ENCODE peak calls at places on chromosomes 13 and 19, in six cellular contexts. One of them, this sample, is unnamed.

GRCh38 chr13:38819053-38819452 is 132.2 kb downstream of the FREM2 start:
- DNase-seq in HS-27A: no peak
- DNase-seq in activated CD4-positive, alpha-beta T cell treated with anti-CD3 and anti-CD28 coated beads, Interleukin-2, amount 50 U/mL, for 24 hours: no peak
- DNase-seq in NCI-H2107: peak
- DNase-seq in activated CD8-positive, alpha-beta T cell treated with anti-CD3 and anti-CD28 coated beads, Interleukin-2, amount 10 ng/mL, durations not matched to agents 7 days and 5 days: no peak
- DNase-seq in neural progenitor cell: peak
- DNase-seq in this sample: peak

GRCh38 chr19:56350416-56351045 is 35.9 kb upstream of the ZSCAN5A start:
- DNase-seq in HS-27A: no peak
- DNase-seq in activated CD4-positive, alpha-beta T cell treated with anti-CD3 and anti-CD28 coated beads, Interleukin-2, amount 50 U/mL, for 24 hours: no peak
- DNase-seq in NCI-H2107: peak
- DNase-seq in activated CD8-positive, alpha-beta T cell treated with anti-CD3 and anti-CD28 coated beads, Interleukin-2, amount 10 ng/mL, durations not matched to agents 7 days and 5 days: peak
- DNase-seq in neural progenitor cell: peak
- DNase-seq in this sample: peak

GRCh38 chr19:1258707-1259205 is 10.4 kb downstream of the MIDN start:
- DNase-seq in HS-27A: no peak
- DNase-seq in activated CD4-positive, alpha-beta T cell treated with anti-CD3 and anti-CD28 coated beads, Interleukin-2, amount 50 U/mL, for 24 hours: no peak
- DNase-seq in NCI-H2107: no peak
- DNase-seq in activated CD8-positive, alpha-beta T cell treated with anti-CD3 and anti-CD28 coated beads, Interleukin-2, amount 10 ng/mL, durations not matched to agents 7 days and 5 days: no peak
- DNase-seq in neural progenitor cell: no peak
- DNase-seq in this sample: no peak

GRCh38 chr19:46809534-46810272 is 21.3 kb upstream of the SLC1A5 start:
- DNase-seq in HS-27A: no peak
- DNase-seq in activated CD4-positive, alpha-beta T cell treated with anti-CD3 and anti-CD28 coated beads, Interleukin-2, amount 50 U/mL, for 24 hours: no peak
- DNase-seq in NCI-H2107: no peak
- DNase-seq in activated CD8-positive, alpha-beta T cell treated with anti-CD3 and anti-CD28 coated beads, Interleukin-2, amount 10 ng/mL, durations not matched to agents 7 days and 5 days: no peak
- DNase-seq in neural progenitor cell: no peak
- DNase-seq in this sample: no peak

GRCh38 chr13:89695343-89696257 is 1651.9 kb upstream of the MIR17HG start:
- DNase-seq in HS-27A: peak
- DNase-seq in activated CD4-positive, alpha-beta T cell treated with anti-CD3 and anti-CD28 coated beads, Interleukin-2, amount 50 U/mL, for 24 hours: no peak
- DNase-seq in NCI-H2107: no peak
- DNase-seq in activated CD8-positive, alpha-beta T cell treated with anti-CD3 and anti-CD28 coated beads, Interleukin-2, amount 10 ng/mL, durations not matched to agents 7 days and 5 days: no peak
- DNase-seq in neural progenitor cell: peak
- DNase-seq in this sample: peak

GRCh38 chr19:6667114-6667627 is 2.8 kb downstream of the TNFSF14 start:
- DNase-seq in HS-27A: no peak
- DNase-seq in activated CD4-positive, alpha-beta T cell treated with anti-CD3 and anti-CD28 coated beads, Interleukin-2, amount 50 U/mL, for 24 hours: no peak
- DNase-seq in NCI-H2107: no peak
- DNase-seq in activated CD8-positive, alpha-beta T cell treated with anti-CD3 and anti-CD28 coated beads, Interleukin-2, amount 10 ng/mL, durations not matched to agents 7 days and 5 days: no peak
- DNase-seq in neural progenitor cell: no peak
- DNase-seq in this sample: no peak

GRCh38 chr13:35760678-35761308 is 284.3 kb upstream of the MAB21L1 start:
- DNase-seq in HS-27A: no peak
- DNase-seq in activated CD4-positive, alpha-beta T cell treated with anti-CD3 and anti-CD28 coated beads, Interleukin-2, amount 50 U/mL, for 24 hours: no peak
- DNase-seq in NCI-H2107: no peak
- DNase-seq in activated CD8-positive, alpha-beta T cell treated with anti-CD3 and anti-CD28 coated beads, Interleukin-2, amount 10 ng/mL, durations not matched to agents 7 days and 5 days: no peak
- DNase-seq in neural progenitor cell: no peak
- DNase-seq in this sample: no peak

GRCh38 chr19:46716013-46716671 is 772 bp downstream of the PRKD2 start:
- DNase-seq in HS-27A: no peak
- DNase-seq in activated CD4-positive, alpha-beta T cell treated with anti-CD3 and anti-CD28 coated beads, Interleukin-2, amount 50 U/mL, for 24 hours: no peak
- DNase-seq in NCI-H2107: no peak
- DNase-seq in activated CD8-positive, alpha-beta T cell treated with anti-CD3 and anti-CD28 coated beads, Interleukin-2, amount 10 ng/mL, durations not matched to agents 7 days and 5 days: peak
- DNase-seq in neural progenitor cell: peak
- DNase-seq in this sample: no peak

GRCh38 chr19:46478356-46478986 is 7.1 kb upstream of the PNMA8A start:
- DNase-seq in HS-27A: no peak
- DNase-seq in activated CD4-positive, alpha-beta T cell treated with anti-CD3 and anti-CD28 coated beads, Interleukin-2, amount 50 U/mL, for 24 hours: no peak
- DNase-seq in NCI-H2107: no peak
- DNase-seq in activated CD8-positive, alpha-beta T cell treated with anti-CD3 and anti-CD28 coated beads, Interleukin-2, amount 10 ng/mL, durations not matched to agents 7 days and 5 days: no peak
- DNase-seq in neural progenitor cell: peak
- DNase-seq in this sample: peak

GRCh38 chr19:5691205-5691929 is 1.3 kb downstream of the RPL36 start:
- DNase-seq in HS-27A: no peak
- DNase-seq in activated CD4-positive, alpha-beta T cell treated with anti-CD3 and anti-CD28 coated beads, Interleukin-2, amount 50 U/mL, for 24 hours: peak
- DNase-seq in NCI-H2107: no peak
- DNase-seq in activated CD8-positive, alpha-beta T cell treated with anti-CD3 and anti-CD28 coated beads, Interleukin-2, amount 10 ng/mL, durations not matched to agents 7 days and 5 days: peak
- DNase-seq in neural progenitor cell: peak
- DNase-seq in this sample: peak

GRCh38 chr13:114004416-114005205 is 30.7 kb upstream of the C13orf46 start:
- DNase-seq in HS-27A: no peak
- DNase-seq in activated CD4-positive, alpha-beta T cell treated with anti-CD3 and anti-CD28 coated beads, Interleukin-2, amount 50 U/mL, for 24 hours: no peak
- DNase-seq in NCI-H2107: no peak
- DNase-seq in activated CD8-positive, alpha-beta T cell treated with anti-CD3 and anti-CD28 coated beads, Interleukin-2, amount 10 ng/mL, durations not matched to agents 7 days and 5 days: no peak
- DNase-seq in neural progenitor cell: no peak
- DNase-seq in this sample: no peak

GRCh38 chr19:2982983-2983350 is 5.6 kb downstream of the TLE6 start:
- DNase-seq in HS-27A: peak
- DNase-seq in activated CD4-positive, alpha-beta T cell treated with anti-CD3 and anti-CD28 coated beads, Interleukin-2, amount 50 U/mL, for 24 hours: no peak
- DNase-seq in NCI-H2107: peak
- DNase-seq in activated CD8-positive, alpha-beta T cell treated with anti-CD3 and anti-CD28 coated beads, Interleukin-2, amount 10 ng/mL, durations not matched to agents 7 days and 5 days: no peak
- DNase-seq in neural progenitor cell: peak
- DNase-seq in this sample: peak

GRCh38 chr19:50476224-50476942 is at the start of the genes EMC10 and GARIN5A:
- DNase-seq in HS-27A: peak
- DNase-seq in activated CD4-positive, alpha-beta T cell treated with anti-CD3 and anti-CD28 coated beads, Interleukin-2, amount 50 U/mL, for 24 hours: peak
- DNase-seq in NCI-H2107: peak
- DNase-seq in activated CD8-positive, alpha-beta T cell treated with anti-CD3 and anti-CD28 coated beads, Interleukin-2, amount 10 ng/mL, durations not matched to agents 7 days and 5 days: peak
- DNase-seq in neural progenitor cell: peak
- DNase-seq in this sample: peak

GRCh38 chr19:39133431-39134270 is 8.1 kb downstream of the PAK4 start:
- DNase-seq in HS-27A: no peak
- DNase-seq in activated CD4-positive, alpha-beta T cell treated with anti-CD3 and anti-CD28 coated beads, Interleukin-2, amount 50 U/mL, for 24 hours: no peak
- DNase-seq in NCI-H2107: no peak
- DNase-seq in activated CD8-positive, alpha-beta T cell treated with anti-CD3 and anti-CD28 coated beads, Interleukin-2, amount 10 ng/mL, durations not matched to agents 7 days and 5 days: no peak
- DNase-seq in neural progenitor cell: peak
- DNase-seq in this sample: no peak

GRCh38 chr13:66948910-66949309 is 281.2 kb downstream of the PCDH9 start:
- DNase-seq in HS-27A: no peak
- DNase-seq in activated CD4-positive, alpha-beta T cell treated with anti-CD3 and anti-CD28 coated beads, Interleukin-2, amount 50 U/mL, for 24 hours: no peak
- DNase-seq in NCI-H2107: no peak
- DNase-seq in activated CD8-positive, alpha-beta T cell treated with anti-CD3 and anti-CD28 coated beads, Interleukin-2, amount 10 ng/mL, durations not matched to agents 7 days and 5 days: no peak
- DNase-seq in neural progenitor cell: no peak
- DNase-seq in this sample: no peak

GRCh38 chr19:33507021-33507956 is 14.3 kb downstream of the PEPD start:
- DNase-seq in HS-27A: no peak
- DNase-seq in activated CD4-positive, alpha-beta T cell treated with anti-CD3 and anti-CD28 coated beads, Interleukin-2, amount 50 U/mL, for 24 hours: no peak
- DNase-seq in NCI-H2107: no peak
- DNase-seq in activated CD8-positive, alpha-beta T cell treated with anti-CD3 and anti-CD28 coated beads, Interleukin-2, amount 10 ng/mL, durations not matched to agents 7 days and 5 days: no peak
- DNase-seq in neural progenitor cell: no peak
- DNase-seq in this sample: peak

GRCh38 chr19:17469371-17470203 is 737 bp upstream of the SLC27A1 start:
- DNase-seq in HS-27A: peak
- DNase-seq in activated CD4-positive, alpha-beta T cell treated with anti-CD3 and anti-CD28 coated beads, Interleukin-2, amount 50 U/mL, for 24 hours: peak
- DNase-seq in NCI-H2107: no peak
- DNase-seq in activated CD8-positive, alpha-beta T cell treated with anti-CD3 and anti-CD28 coated beads, Interleukin-2, amount 10 ng/mL, durations not matched to agents 7 days and 5 days: peak
- DNase-seq in neural progenitor cell: peak
- DNase-seq in this sample: peak

GRCh38 chr13:35953537-35954206 is 177.5 kb downstream of the DCLK1 start:
- DNase-seq in HS-27A: peak
- DNase-seq in activated CD4-positive, alpha-beta T cell treated with anti-CD3 and anti-CD28 coated beads, Interleukin-2, amount 50 U/mL, for 24 hours: no peak
- DNase-seq in NCI-H2107: peak
- DNase-seq in activated CD8-positive, alpha-beta T cell treated with anti-CD3 and anti-CD28 coated beads, Interleukin-2, amount 10 ng/mL, durations not matched to agents 7 days and 5 days: no peak
- DNase-seq in neural progenitor cell: peak
- DNase-seq in this sample: peak

GRCh38 chr19:16608290-16608704 is 19.7 kb downstream of the MED26 start:
- DNase-seq in HS-27A: no peak
- DNase-seq in activated CD4-positive, alpha-beta T cell treated with anti-CD3 and anti-CD28 coated beads, Interleukin-2, amount 50 U/mL, for 24 hours: no peak
- DNase-seq in NCI-H2107: no peak
- DNase-seq in activated CD8-positive, alpha-beta T cell treated with anti-CD3 and anti-CD28 coated beads, Interleukin-2, amount 10 ng/mL, durations not matched to agents 7 days and 5 days: no peak
- DNase-seq in neural progenitor cell: no peak
- DNase-seq in this sample: peak

GRCh38 chr19:57786906-57787305 is 17.4 kb downstream of the ZNF586 start:
- DNase-seq in HS-27A: no peak
- DNase-seq in activated CD4-positive, alpha-beta T cell treated with anti-CD3 and anti-CD28 coated beads, Interleukin-2, amount 50 U/mL, for 24 hours: no peak
- DNase-seq in NCI-H2107: no peak
- DNase-seq in activated CD8-positive, alpha-beta T cell treated with anti-CD3 and anti-CD28 coated beads, Interleukin-2, amount 10 ng/mL, durations not matched to agents 7 days and 5 days: no peak
- DNase-seq in neural progenitor cell: no peak
- DNase-seq in this sample: no peak

GRCh38 chr13:26964278-26965057 is 203.9 kb upstream of the GPR12 start:
- DNase-seq in HS-27A: peak
- DNase-seq in activated CD4-positive, alpha-beta T cell treated with anti-CD3 and anti-CD28 coated beads, Interleukin-2, amount 50 U/mL, for 24 hours: no peak
- DNase-seq in NCI-H2107: peak
- DNase-seq in activated CD8-positive, alpha-beta T cell treated with anti-CD3 and anti-CD28 coated beads, Interleukin-2, amount 10 ng/mL, durations not matched to agents 7 days and 5 days: no peak
- DNase-seq in neural progenitor cell: no peak
- DNase-seq in this sample: peak

GRCh38 chr19:31214086-31214485 is 135.2 kb downstream of the TSHZ3 start:
- DNase-seq in HS-27A: peak
- DNase-seq in activated CD4-positive, alpha-beta T cell treated with anti-CD3 and anti-CD28 coated beads, Interleukin-2, amount 50 U/mL, for 24 hours: peak
- DNase-seq in NCI-H2107: peak
- DNase-seq in activated CD8-positive, alpha-beta T cell treated with anti-CD3 and anti-CD28 coated beads, Interleukin-2, amount 10 ng/mL, durations not matched to agents 7 days and 5 days: peak
- DNase-seq in neural progenitor cell: no peak
- DNase-seq in this sample: no peak

GRCh38 chr13:66532146-66532545 is 698.0 kb downstream of the PCDH9 start:
- DNase-seq in HS-27A: peak
- DNase-seq in activated CD4-positive, alpha-beta T cell treated with anti-CD3 and anti-CD28 coated beads, Interleukin-2, amount 50 U/mL, for 24 hours: no peak
- DNase-seq in NCI-H2107: no peak
- DNase-seq in activated CD8-positive, alpha-beta T cell treated with anti-CD3 and anti-CD28 coated beads, Interleukin-2, amount 10 ng/mL, durations not matched to agents 7 days and 5 days: no peak
- DNase-seq in neural progenitor cell: no peak
- DNase-seq in this sample: no peak

GRCh38 chr13:41648314-41648935 is 191.1 kb downstream of the RGCC start:
- DNase-seq in HS-27A: no peak
- DNase-seq in activated CD4-positive, alpha-beta T cell treated with anti-CD3 and anti-CD28 coated beads, Interleukin-2, amount 50 U/mL, for 24 hours: no peak
- DNase-seq in NCI-H2107: no peak
- DNase-seq in activated CD8-positive, alpha-beta T cell treated with anti-CD3 and anti-CD28 coated beads, Interleukin-2, amount 10 ng/mL, durations not matched to agents 7 days and 5 days: no peak
- DNase-seq in neural progenitor cell: no peak
- DNase-seq in this sample: no peak

GRCh38 chr13:24473646-24474045 is 38.9 kb downstream of the PARP4 start:
- DNase-seq in HS-27A: no peak
- DNase-seq in activated CD4-positive, alpha-beta T cell treated with anti-CD3 and anti-CD28 coated beads, Interleukin-2, amount 50 U/mL, for 24 hours: no peak
- DNase-seq in NCI-H2107: no peak
- DNase-seq in activated CD8-positive, alpha-beta T cell treated with anti-CD3 and anti-CD28 coated beads, Interleukin-2, amount 10 ng/mL, durations not matched to agents 7 days and 5 days: no peak
- DNase-seq in neural progenitor cell: no peak
- DNase-seq in this sample: no peak

GRCh38 chr13:78736142-78736541 is 77.2 kb upstream of the OBI1 start:
- DNase-seq in HS-27A: no peak
- DNase-seq in activated CD4-positive, alpha-beta T cell treated with anti-CD3 and anti-CD28 coated beads, Interleukin-2, amount 50 U/mL, for 24 hours: no peak
- DNase-seq in NCI-H2107: no peak
- DNase-seq in activated CD8-positive, alpha-beta T cell treated with anti-CD3 and anti-CD28 coated beads, Interleukin-2, amount 10 ng/mL, durations not matched to agents 7 days and 5 days: no peak
- DNase-seq in neural progenitor cell: no peak
- DNase-seq in this sample: no peak

GRCh38 chr19:7883796-7884570 is 4.3 kb upstream of the LRRC8E start:
- DNase-seq in HS-27A: no peak
- DNase-seq in activated CD4-positive, alpha-beta T cell treated with anti-CD3 and anti-CD28 coated beads, Interleukin-2, amount 50 U/mL, for 24 hours: no peak
- DNase-seq in NCI-H2107: no peak
- DNase-seq in activated CD8-positive, alpha-beta T cell treated with anti-CD3 and anti-CD28 coated beads, Interleukin-2, amount 10 ng/mL, durations not matched to agents 7 days and 5 days: no peak
- DNase-seq in neural progenitor cell: no peak
- DNase-seq in this sample: no peak

GRCh38 chr19:14277608-14278007 is 71.6 kb upstream of the ADGRL1 start:
- DNase-seq in HS-27A: no peak
- DNase-seq in activated CD4-positive, alpha-beta T cell treated with anti-CD3 and anti-CD28 coated beads, Interleukin-2, amount 50 U/mL, for 24 hours: no peak
- DNase-seq in NCI-H2107: no peak
- DNase-seq in activated CD8-positive, alpha-beta T cell treated with anti-CD3 and anti-CD28 coated beads, Interleukin-2, amount 10 ng/mL, durations not matched to agents 7 days and 5 days: no peak
- DNase-seq in neural progenitor cell: no peak
- DNase-seq in this sample: no peak

GRCh38 chr19:13243971-13244370 is 93.8 kb downstream of the IER2 start:
- DNase-seq in HS-27A: no peak
- DNase-seq in activated CD4-positive, alpha-beta T cell treated with anti-CD3 and anti-CD28 coated beads, Interleukin-2, amount 50 U/mL, for 24 hours: no peak
- DNase-seq in NCI-H2107: no peak
- DNase-seq in activated CD8-positive, alpha-beta T cell treated with anti-CD3 and anti-CD28 coated beads, Interleukin-2, amount 10 ng/mL, durations not matched to agents 7 days and 5 days: no peak
- DNase-seq in neural progenitor cell: no peak
- DNase-seq in this sample: no peak

GRCh38 chr19:22530042-22530441 is 104.1 kb upstream of the ZNF492 start:
- DNase-seq in HS-27A: no peak
- DNase-seq in activated CD4-positive, alpha-beta T cell treated with anti-CD3 and anti-CD28 coated beads, Interleukin-2, amount 50 U/mL, for 24 hours: no peak
- DNase-seq in NCI-H2107: no peak
- DNase-seq in activated CD8-positive, alpha-beta T cell treated with anti-CD3 and anti-CD28 coated beads, Interleukin-2, amount 10 ng/mL, durations not matched to agents 7 days and 5 days: no peak
- DNase-seq in neural progenitor cell: no peak
- DNase-seq in this sample: no peak

GRCh38 chr13:39655041-39655568 is 357 bp upstream of the COG6 start:
- DNase-seq in HS-27A: no peak
- DNase-seq in activated CD4-positive, alpha-beta T cell treated with anti-CD3 and anti-CD28 coated beads, Interleukin-2, amount 50 U/mL, for 24 hours: no peak
- DNase-seq in NCI-H2107: no peak
- DNase-seq in activated CD8-positive, alpha-beta T cell treated with anti-CD3 and anti-CD28 coated beads, Interleukin-2, amount 10 ng/mL, durations not matched to agents 7 days and 5 days: no peak
- DNase-seq in neural progenitor cell: no peak
- DNase-seq in this sample: no peak

GRCh38 chr13:76004411-76004810 is 368.3 kb downstream of the LMO7 start:
- DNase-seq in HS-27A: no peak
- DNase-seq in activated CD4-positive, alpha-beta T cell treated with anti-CD3 and anti-CD28 coated beads, Interleukin-2, amount 50 U/mL, for 24 hours: no peak
- DNase-seq in NCI-H2107: no peak
- DNase-seq in activated CD8-positive, alpha-beta T cell treated with anti-CD3 and anti-CD28 coated beads, Interleukin-2, amount 10 ng/mL, durations not matched to agents 7 days and 5 days: no peak
- DNase-seq in neural progenitor cell: no peak
- DNase-seq in this sample: no peak